ENCODE peak calls at places on chromosomes 11 and 22, in five cellular contexts. One of them, this sample, is unnamed.

GRCh38 chr11:65864758-65865471 is 4.7 kb downstream of the MUS81 start:
- DNase-seq in astrocyte of the spinal cord: no peak
- DNase-seq in activated CD8-positive, alpha-beta memory T cell treated with anti-CD3 and anti-CD28 coated beads, Interleukin-2, amount 50 U/mL, for 48 hours: no peak
- DNase-seq in activated T-cell treated with anti-CD3 and anti-CD28 coated beads for 24 hours: no peak
- DNase-seq in GM12891: no peak
- DNase-seq in this sample: no peak

GRCh38 chr11:66562275-66562674 is 6.1 kb downstream of the CTSF start:
- DNase-seq in activated CD8-positive, alpha-beta memory T cell treated with anti-CD3 and anti-CD28 coated beads, Interleukin-2, amount 50 U/mL, for 48 hours: no peak
- DNase-seq in GM12891: no peak
- DNase-seq in activated T-cell treated with anti-CD3 and anti-CD28 coated beads for 24 hours: no peak
- DNase-seq in astrocyte of the spinal cord: no peak
- DNase-seq in this sample: no peak

GRCh38 chr11:13215157-13215556 is 62.4 kb upstream of the BMAL1 start:
- DNase-seq in GM12891: no peak
- DNase-seq in activated CD8-positive, alpha-beta memory T cell treated with anti-CD3 and anti-CD28 coated beads, Interleukin-2, amount 50 U/mL, for 48 hours: no peak
- DNase-seq in activated T-cell treated with anti-CD3 and anti-CD28 coated beads for 24 hours: no peak
- DNase-seq in astrocyte of the spinal cord: peak
- DNase-seq in this sample: no peak

GRCh38 chr11:62461740-62462522 is 43.1 kb downstream of the SCGB1A1 start:
- DNase-seq in astrocyte of the spinal cord: peak
- DNase-seq in activated T-cell treated with anti-CD3 and anti-CD28 coated beads for 24 hours: no peak
- DNase-seq in GM12891: no peak
- DNase-seq in activated CD8-positive, alpha-beta memory T cell treated with anti-CD3 and anti-CD28 coated beads, Interleukin-2, amount 50 U/mL, for 48 hours: no peak
- DNase-seq in this sample: no peak

GRCh38 chr11:121964591-121964990 is 151.4 kb downstream of the BLID start:
- DNase-seq in GM12891: no peak
- DNase-seq in astrocyte of the spinal cord: peak
- DNase-seq in activated CD8-positive, alpha-beta memory T cell treated with anti-CD3 and anti-CD28 coated beads, Interleukin-2, amount 50 U/mL, for 48 hours: no peak
- DNase-seq in activated T-cell treated with anti-CD3 and anti-CD28 coated beads for 24 hours: no peak
- DNase-seq in this sample: no peak

GRCh38 chr11:115185931-115186330 is 318.3 kb downstream of the CADM1 start:
- DNase-seq in activated T-cell treated with anti-CD3 and anti-CD28 coated beads for 24 hours: no peak
- DNase-seq in activated CD8-positive, alpha-beta memory T cell treated with anti-CD3 and anti-CD28 coated beads, Interleukin-2, amount 50 U/mL, for 48 hours: no peak
- DNase-seq in astrocyte of the spinal cord: no peak
- DNase-seq in GM12891: no peak
- DNase-seq in this sample: no peak

GRCh38 chr11:60844045-60844869 is 2.3 kb downstream of the CCDC86 start:
- DNase-seq in astrocyte of the spinal cord: peak
- DNase-seq in activated CD8-positive, alpha-beta memory T cell treated with anti-CD3 and anti-CD28 coated beads, Interleukin-2, amount 50 U/mL, for 48 hours: no peak
- DNase-seq in activated T-cell treated with anti-CD3 and anti-CD28 coated beads for 24 hours: no peak
- DNase-seq in GM12891: no peak
- DNase-seq in this sample: no peak

GRCh38 chr22:24207264-24208011 is 26.2 kb downstream of the SUSD2 start:
- DNase-seq in astrocyte of the spinal cord: peak
- DNase-seq in activated T-cell treated with anti-CD3 and anti-CD28 coated beads for 24 hours: no peak
- DNase-seq in activated CD8-positive, alpha-beta memory T cell treated with anti-CD3 and anti-CD28 coated beads, Interleukin-2, amount 50 U/mL, for 48 hours: no peak
- DNase-seq in GM12891: no peak
- DNase-seq in this sample: no peak

GRCh38 chr11:77167111-77167626 is 39.1 kb downstream of the MYO7A start:
- DNase-seq in astrocyte of the spinal cord: no peak
- DNase-seq in activated CD8-positive, alpha-beta memory T cell treated with anti-CD3 and anti-CD28 coated beads, Interleukin-2, amount 50 U/mL, for 48 hours: no peak
- DNase-seq in activated T-cell treated with anti-CD3 and anti-CD28 coated beads for 24 hours: no peak
- DNase-seq in GM12891: no peak
- DNase-seq in this sample: no peak

GRCh38 chr22:17700778-17701177 is 62.2 kb downstream of the BCL2L13 start:
- DNase-seq in activated T-cell treated with anti-CD3 and anti-CD28 coated beads for 24 hours: no peak
- DNase-seq in GM12891: no peak
- DNase-seq in astrocyte of the spinal cord: no peak
- DNase-seq in activated CD8-positive, alpha-beta memory T cell treated with anti-CD3 and anti-CD28 coated beads, Interleukin-2, amount 50 U/mL, for 48 hours: no peak
- DNase-seq in this sample: no peak

GRCh38 chr11:69158301-69159152 is 2.8 kb downstream of the SMIM38 start:
- DNase-seq in activated CD8-positive, alpha-beta memory T cell treated with anti-CD3 and anti-CD28 coated beads, Interleukin-2, amount 50 U/mL, for 48 hours: no peak
- DNase-seq in GM12891: no peak
- DNase-seq in activated T-cell treated with anti-CD3 and anti-CD28 coated beads for 24 hours: no peak
- DNase-seq in astrocyte of the spinal cord: no peak
- DNase-seq in this sample: no peak

GRCh38 chr11:36411202-36411640 is 98.9 kb downstream of the TRAF6 start:
- DNase-seq in activated CD8-positive, alpha-beta memory T cell treated with anti-CD3 and anti-CD28 coated beads, Interleukin-2, amount 50 U/mL, for 48 hours: no peak
- DNase-seq in GM12891: no peak
- DNase-seq in astrocyte of the spinal cord: no peak
- DNase-seq in activated T-cell treated with anti-CD3 and anti-CD28 coated beads for 24 hours: no peak
- DNase-seq in this sample: peak

GRCh38 chr22:49235463-49236300 is 592.0 kb downstream of the BRD1 start:
- DNase-seq in activated T-cell treated with anti-CD3 and anti-CD28 coated beads for 24 hours: no peak
- DNase-seq in astrocyte of the spinal cord: no peak
- DNase-seq in GM12891: no peak
- DNase-seq in activated CD8-positive, alpha-beta memory T cell treated with anti-CD3 and anti-CD28 coated beads, Interleukin-2, amount 50 U/mL, for 48 hours: no peak
- DNase-seq in this sample: peak

GRCh38 chr11:135027461-135027860 is 615.4 kb upstream of the B3GAT1 start:
- DNase-seq in astrocyte of the spinal cord: peak
- DNase-seq in activated CD8-positive, alpha-beta memory T cell treated with anti-CD3 and anti-CD28 coated beads, Interleukin-2, amount 50 U/mL, for 48 hours: no peak
- DNase-seq in activated T-cell treated with anti-CD3 and anti-CD28 coated beads for 24 hours: no peak
- DNase-seq in GM12891: peak
- DNase-seq in this sample: no peak

GRCh38 chr11:72224587-72225410 is at the start of gene INPPL1:
- DNase-seq in activated T-cell treated with anti-CD3 and anti-CD28 coated beads for 24 hours: no peak
- DNase-seq in astrocyte of the spinal cord: peak
- DNase-seq in GM12891: no peak
- DNase-seq in activated CD8-positive, alpha-beta memory T cell treated with anti-CD3 and anti-CD28 coated beads, Interleukin-2, amount 50 U/mL, for 48 hours: peak
- DNase-seq in this sample: peak

GRCh38 chr22:43625242-43625641 is 186.9 kb downstream of the EFCAB6 start:
- DNase-seq in activated T-cell treated with anti-CD3 and anti-CD28 coated beads for 24 hours: no peak
- DNase-seq in astrocyte of the spinal cord: peak
- DNase-seq in activated CD8-positive, alpha-beta memory T cell treated with anti-CD3 and anti-CD28 coated beads, Interleukin-2, amount 50 U/mL, for 48 hours: no peak
- DNase-seq in GM12891: no peak
- DNase-seq in this sample: no peak

GRCh38 chr22:46162771-46163170 is 12.4 kb downstream of the PPARA start:
- DNase-seq in activated CD8-positive, alpha-beta memory T cell treated with anti-CD3 and anti-CD28 coated beads, Interleukin-2, amount 50 U/mL, for 48 hours: no peak
- DNase-seq in astrocyte of the spinal cord: no peak
- DNase-seq in activated T-cell treated with anti-CD3 and anti-CD28 coated beads for 24 hours: no peak
- DNase-seq in GM12891: no peak
- DNase-seq in this sample: no peak

GRCh38 chr22:19466126-19466716 is 12.8 kb downstream of the UFD1 start:
- DNase-seq in GM12891: no peak
- DNase-seq in activated T-cell treated with anti-CD3 and anti-CD28 coated beads for 24 hours: no peak
- DNase-seq in activated CD8-positive, alpha-beta memory T cell treated with anti-CD3 and anti-CD28 coated beads, Interleukin-2, amount 50 U/mL, for 48 hours: peak
- DNase-seq in astrocyte of the spinal cord: no peak
- DNase-seq in this sample: no peak

GRCh38 chr22:46113910-46114517 is 36.3 kb upstream of the PPARA start:
- DNase-seq in GM12891: no peak
- DNase-seq in activated CD8-positive, alpha-beta memory T cell treated with anti-CD3 and anti-CD28 coated beads, Interleukin-2, amount 50 U/mL, for 48 hours: no peak
- DNase-seq in astrocyte of the spinal cord: no peak
- DNase-seq in activated T-cell treated with anti-CD3 and anti-CD28 coated beads for 24 hours: no peak
- DNase-seq in this sample: peak

GRCh38 chr11:117480221-117480620 is 152.6 kb downstream of the CEP164 start:
- DNase-seq in activated CD8-positive, alpha-beta memory T cell treated with anti-CD3 and anti-CD28 coated beads, Interleukin-2, amount 50 U/mL, for 48 hours: no peak
- DNase-seq in activated T-cell treated with anti-CD3 and anti-CD28 coated beads for 24 hours: no peak
- DNase-seq in astrocyte of the spinal cord: no peak
- DNase-seq in GM12891: no peak
- DNase-seq in this sample: no peak